ENCODE peak calls at places on chromosomes 6 and 20, in six cellular contexts. I is HFF-Myc, L is choroid plexus epithelial cell, V is activated gamma-delta T cell treated with Interleukin-2 at 50 U/mL for 16 hours, C is HT1080, D is NCI-H2081. G is an unnamed sample.

GRCh38 chr6:80439721-80440488 is 333.4 kb downstream of the BCKDHB start:
- DNase-seq in I (no peak), C (peak), V (no peak), L (no peak), D (no peak), G (no peak)

GRCh38 chr6:79040083-79040482 is 38.0 kb downstream of the PHIP start:
- DNase-seq in D (no peak), V (no peak), I (no peak), C (no peak), L (peak), G (no peak)

GRCh38 chr20:9388826-9389187 is 125.6 kb upstream of the LAMP5 start:
- DNase-seq in L (no peak), C (no peak), D (no peak), V (no peak), I (no peak), G (no peak)

GRCh38 chr20:43238833-43239232 is 49.1 kb upstream of the PTPRT start:
- DNase-seq in I (no peak), L (no peak), D (no peak), V (no peak), C (peak), G (no peak)

GRCh38 chr20:62740286-62741141 is 31.9 kb downstream of the NTSR1 start:
- DNase-seq in D (peak), V (peak), I (peak), C (peak), L (peak), G (no peak)

GRCh38 chr6:85749236-85749635 is 106.5 kb upstream of the SYNCRIP start:
- DNase-seq in V (no peak), I (no peak), C (no peak), D (no peak), L (no peak), G (no peak)

GRCh38 chr6:133748628-133749027 is 140.3 kb upstream of the TCF21 start:
- DNase-seq in C (peak), D (no peak), V (no peak), L (no peak), I (no peak), G (no peak)

GRCh38 chr6:130780137-130780536 is 47.1 kb upstream of the SMLR1 start:
- DNase-seq in I (no peak), D (no peak), V (no peak), L (no peak), C (peak), G (no peak)

GRCh38 chr6:22929228-22929627 is 359.9 kb downstream of the HDGFL1 start:
- DNase-seq in V (no peak), C (peak), L (no peak), I (no peak), D (no peak), G (no peak)

GRCh38 chr6:4675086-4675485 is 101.1 kb upstream of the CDYL start:
- DNase-seq in L (no peak), I (no peak), D (no peak), C (no peak), V (no peak), G (no peak)

GRCh38 chr20:31605902-31606677 is 1.0 kb downstream of the ID1 start:
- DNase-seq in I (no peak), V (no peak), L (peak), D (no peak), C (no peak), G (no peak)

GRCh38 chr6:12328701-12329100 is 38.5 kb downstream of the EDN1 start:
- DNase-seq in V (no peak), I (no peak), C (peak), L (no peak), D (no peak), G (no peak)

GRCh38 chr6:166419268-166419667 is 36.5 kb upstream of the MPC1 start:
- DNase-seq in C (peak), L (peak), D (no peak), I (peak), V (peak), G (no peak)

GRCh38 chr20:37315293-37316110 is 26.0 kb downstream of the MANBAL start:
- DNase-seq in L (peak), V (no peak), D (no peak), C (no peak), I (no peak), G (no peak)

GRCh38 chr6:169791721-169792131 is 40.3 kb downstream of the ERMARD start:
- DNase-seq in D (no peak), L (peak), I (no peak), C (no peak), V (no peak), G (no peak)

GRCh38 chr6:149336529-149336928 is 19.0 kb downstream of the TAB2 start:
- DNase-seq in V (no peak), L (peak), I (peak), C (no peak), D (no peak), G (no peak)

GRCh38 chr20:47088339-47088738 is 193.7 kb downstream of the EYA2 start:
- DNase-seq in D (no peak), I (no peak), L (no peak), V (no peak), C (peak), G (no peak)

GRCh38 chr20:47607208-47607613 is 105.5 kb downstream of the NCOA3 start:
- DNase-seq in V (no peak), I (no peak), C (peak), L (peak), D (no peak), G (no peak)

GRCh38 chr6:107345398-107345797 is 114.0 kb downstream of the PDSS2 start:
- DNase-seq in I (no peak), L (no peak), C (no peak), D (no peak), V (no peak), G (no peak)

GRCh38 chr20:3354247-3354646 is 53.2 kb downstream of the DNAAF9 start:
- DNase-seq in D (no peak), I (no peak), L (no peak), V (no peak), C (no peak), G (no peak)

GRCh38 chr20:24778585-24779031 is 170.5 kb upstream of the CST7 start:
- DNase-seq in D (no peak), C (no peak), V (no peak), I (no peak), L (no peak), G (no peak)

GRCh38 chr6:140581601-140582000 is 1207.2 kb upstream of the CITED2 start:
- DNase-seq in C (peak), D (no peak), I (no peak), V (no peak), L (no peak), G (no peak)

GRCh38 chr6:136647363-136647763 is 97.1 kb upstream of the MAP7 start:
- DNase-seq in V (peak), C (peak), L (peak), I (peak), D (no peak), G (no peak)

GRCh38 chr20:21521596-21522478 is 8.0 kb upstream of the NKX2-2 start:
- DNase-seq in V (no peak), I (no peak), L (no peak), D (peak), C (no peak), G (peak)

G was measured in NCI-H748 treated with DMSO at 0.1 percent for 48 hours.